ENCODE peak calls at places on chromosomes 12 and 14, in four cellular contexts. A, K, S and O are unnamed samples.

GRCh38 chr12:42961395-42961794 is 371.8 kb upstream of the PRICKLE1 start:
- DNase-seq in A (no peak), K (no peak), S (no peak), O (peak; percentile 37)

GRCh38 chr12:69824956-69825355 is at the start of gene MYRFL:
- DNase-seq in A (no peak), K (no peak), S (no peak), O (no peak)

GRCh38 chr14:22545842-22546721 is 42.9 kb downstream of the DAD1 start:
- DNase-seq in A (no peak), K (no peak), S (no peak), O (peak; percentile 90)

GRCh38 chr12:124998705-124999104 is 5.3 kb downstream of the BRI3BP start:
- DNase-seq in A (no peak), K (no peak), S (no peak), O (no peak)

GRCh38 chr12:22625671-22626251 is 790 bp downstream of the ETNK1 start:
- DNase-seq in A (peak; percentile 16), K (peak; percentile 35), S (peak; percentile 58), O (peak; percentile 21)

GRCh38 chr12:76915381-76916169 is 36.8 kb upstream of the CSRP2 start:
- DNase-seq in A (no peak), K (no peak), S (no peak), O (peak; percentile 46)

GRCh38 chr12:88781909-88782308 is 201.6 kb upstream of the KITLG start:
- DNase-seq in A (no peak), K (no peak), S (no peak), O (no peak)

GRCh38 chr14:53338192-53338591 is 185.1 kb upstream of the DDHD1 start:
- DNase-seq in A (no peak), K (no peak), S (no peak), O (no peak)

GRCh38 chr12:116659771-116660481 is 77.9 kb downstream of the SPRING1 start:
- DNase-seq in A (no peak), K (no peak), S (peak; percentile 22), O (peak; percentile 91)

GRCh38 chr14:52901357-52901980 is 49.4 kb downstream of the FERMT2 start:
- DNase-seq in A (no peak), K (no peak), S (no peak), O (no peak)

GRCh38 chr12:124847675-124848074 is 16.0 kb downstream of the SCARB1 start:
- DNase-seq in A (no peak), K (no peak), S (no peak), O (peak; percentile 92)

GRCh38 chr14:78836777-78837176 is 666.6 kb downstream of the NRXN3 start:
- DNase-seq in A (peak; percentile 11), K (peak; percentile 28), S (no peak), O (peak; percentile 25)

GRCh38 chr14:95189400-95190162 is 32.3 kb upstream of the DICER1 start:
- DNase-seq in A (no peak), K (no peak), S (no peak), O (peak; percentile 62)

GRCh38 chr12:98073610-98074009 is 441.8 kb upstream of the TMPO start:
- DNase-seq in A (no peak), K (no peak), S (no peak), O (no peak)

GRCh38 chr12:127559349-127560040 is 707.5 kb upstream of the TMEM132C start:
- DNase-seq in A (peak; percentile 53), K (no peak), S (no peak), O (peak; percentile 93)

DNA sequence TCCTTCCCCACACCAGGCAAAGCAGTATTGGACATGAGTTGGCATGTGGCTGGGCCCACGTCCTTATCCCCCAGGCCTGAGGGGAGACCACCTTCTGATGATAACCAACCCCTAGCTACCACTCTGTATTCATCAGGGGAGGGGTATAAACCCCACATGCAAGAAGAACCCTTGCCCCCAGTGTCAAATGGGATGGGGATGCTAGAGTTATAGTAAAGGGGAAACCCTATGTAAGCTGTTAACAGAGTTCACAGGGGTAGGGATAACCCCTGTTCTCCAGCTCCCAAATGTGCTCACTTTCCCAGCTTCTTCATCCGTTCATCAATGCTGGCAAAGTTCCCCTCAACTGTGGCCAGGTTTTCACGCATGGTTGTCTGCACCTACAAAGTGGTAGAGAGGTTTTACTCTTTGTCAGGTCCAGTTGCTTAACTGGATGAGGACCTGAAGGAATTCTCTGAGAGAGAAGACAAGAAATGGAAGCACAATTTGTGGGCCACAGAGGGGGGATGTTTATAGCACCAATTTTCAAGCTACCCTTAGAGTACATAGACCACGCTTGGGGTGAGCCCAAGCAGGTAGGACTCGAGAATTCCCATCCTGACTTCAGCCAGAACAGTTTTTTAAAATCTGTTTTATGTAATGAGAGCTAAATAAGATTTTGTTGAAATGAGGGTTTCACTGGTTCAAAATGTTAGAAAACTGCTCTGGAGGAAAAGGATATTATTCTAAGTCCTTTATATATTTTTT is 7.9 kb downstream of the MBD6 start:
- DNase-seq in A (no peak), K (no peak), S (no peak), O (no peak)
- H3K36me3 ChIP-seq in A (peaks cover 99% of the 10 kb centered on the region), K (peaks cover 38% of the 10 kb centered on the region), S (no peaks in the 10 kb centered on the region), O (peaks cover 88% of the 10 kb centered on the region)

DNA sequence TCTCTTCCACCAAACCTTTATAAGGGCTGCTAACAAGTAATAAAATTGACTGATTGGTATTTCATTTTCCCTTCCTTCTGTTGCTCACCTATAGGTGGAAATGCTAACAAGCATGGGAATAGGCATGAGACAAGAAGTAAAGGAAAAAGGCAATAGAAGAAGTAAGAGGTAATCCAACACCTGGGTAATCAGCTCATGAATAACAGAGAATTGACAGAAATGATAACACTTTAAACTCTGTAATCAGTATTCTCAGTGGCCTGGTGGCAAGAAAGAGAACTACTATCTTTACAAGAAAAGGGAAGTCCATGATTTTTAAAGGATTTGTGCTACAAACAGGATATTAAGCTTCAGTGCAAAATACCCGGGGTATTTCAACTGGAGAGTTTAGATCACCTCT is 737.8 kb downstream of the RERGL start:
- DNase-seq in A (no peak), K (no peak), S (no peak), O (no peak)
- TF ChIP-seq CTCF in A (no peak), K (no peak), S (no peak), O (no peak)

DNA sequence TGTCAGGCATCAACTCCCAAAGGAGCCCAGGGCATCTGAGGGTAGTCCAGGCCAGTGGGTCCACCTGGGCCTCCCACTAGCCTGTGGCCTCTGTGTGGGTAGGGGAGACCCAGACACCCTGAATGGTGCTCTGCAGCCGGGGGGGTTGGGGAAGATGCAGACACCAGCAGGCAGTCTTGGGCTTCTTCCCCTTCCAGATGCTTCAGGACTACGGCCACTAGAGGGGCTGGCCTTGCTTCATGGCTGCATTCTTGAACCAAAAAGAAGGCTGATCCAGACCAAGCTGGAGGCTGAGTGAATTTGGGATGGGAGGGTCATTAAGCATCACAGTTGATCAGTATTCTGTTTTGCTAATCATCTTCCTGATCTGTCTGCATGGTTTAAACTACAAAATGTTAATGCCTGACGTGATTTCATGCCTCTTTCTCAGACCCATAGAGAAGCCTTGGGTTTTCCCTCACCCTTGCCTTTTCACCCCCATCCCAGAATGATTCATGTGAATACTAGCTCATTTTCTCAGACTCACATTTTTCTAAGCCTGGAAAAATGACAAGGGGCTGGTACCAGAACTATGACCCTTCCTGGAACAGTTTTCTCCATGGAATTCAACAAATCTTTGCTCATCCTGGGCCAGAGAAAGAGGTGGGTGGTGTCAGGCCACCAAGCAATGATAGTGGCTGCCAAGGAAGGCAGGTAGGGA is 134.2 kb downstream of the NTF3 start:
- DNase-seq in A (no peak), K (no peak), S (no peak), O (peak; percentile 50)
- H3K36me3 ChIP-seq in A (peaks cover 3% of the 10 kb centered on the region), K (no peaks in the 10 kb centered on the region), S (no peaks in the 10 kb centered on the region), O (no peaks in the 10 kb centered on the region)

GRCh38 chr14:102517412-102518062 is 8.0 kb upstream of the ANKRD9 start:
- DNase-seq in A (no peak), K (no peak), S (no peak), O (peak; percentile 93)
- TF ChIP-seq CTCF in A (no peak), K (no peak), S (no peak), O (no peak)

GRCh38 chr12:50442178-50442908 is 41.7 kb downstream of the LARP4 start:
- DNase-seq in A (no peak), K (no peak), S (no peak), O (no peak)
- H3K36me3 ChIP-seq in A (peaks cover 90% of the 10 kb centered on the region), K (peaks cover 42% of the 10 kb centered on the region), S (no peaks in the 10 kb centered on the region), O (peaks cover 82% of the 10 kb centered on the region)

GRCh38 chr12:108605690-108606406 is 8.0 kb upstream of the TMEM119 start:
- DNase-seq in A (no peak), K (no peak), S (no peak), O (peak; percentile 34)
- TF ChIP-seq CTCF in A (no peak), K (no peak), S (no peak), O (no peak)